ENCODE peak calls at places on chromosomes 7 and 10, in seven cellular contexts. W, O, G, R, J, E and Y are unnamed samples.

GRCh38 chr10:88428442-88428841 is 154.7 kb downstream of the RNLS start:
- DNase-seq in W (no peak), O (peak; percentile 53), G (no peak), R (no peak), J (no peak), E (no peak), Y (no peak)

GRCh38 chr7:110568932-110569331 is 522.0 kb upstream of the LRRN3 start:
- DNase-seq in W (no peak), O (no peak), G (no peak), R (no peak), J (no peak), E (no peak), Y (no peak)

GRCh38 chr7:51309361-51310130 is 7.1 kb downstream of the COBL start:
- DNase-seq in W (no peak), O (no peak), G (no peak), R (no peak), J (no peak), E (no peak), Y (no peak)

GRCh38 chr7:51053194-51053925 is 263.2 kb downstream of the COBL start:
- DNase-seq in W (no peak), O (no peak), G (no peak), R (no peak), J (no peak), E (no peak), Y (no peak)

GRCh38 chr7:21898265-21898930 is 47.3 kb downstream of the CDCA7L start:
- DNase-seq in W (no peak), O (no peak), G (no peak), R (no peak), J (no peak), E (no peak), Y (peak; percentile 19)

GRCh38 chr10:22606164-22606614 is 108.2 kb downstream of the PIP4K2A start:
- DNase-seq in W (no peak), O (peak; percentile 39), G (peak; percentile 36), R (no peak), J (peak; percentile 67), E (no peak), Y (no peak)

GRCh38 chr7:26162431-26162830 is 10.4 kb downstream of the NFE2L3 start:
- DNase-seq in W (no peak), O (no peak), G (no peak), R (no peak), J (no peak), E (no peak), Y (no peak)

GRCh38 chr7:39838326-39838725 is 111.7 kb upstream of the CDK13 start:
- DNase-seq in W (no peak), O (peak; percentile 16), G (no peak), R (no peak), J (peak; percentile 28), E (no peak), Y (no peak)

GRCh38 chr10:46247808-46248569 is 38.8 kb upstream of the ANTXRL start:
- DNase-seq in W (no peak), O (no peak), G (no peak), R (no peak), J (no peak), E (no peak), Y (no peak)

GRCh38 chr10:119447421-119447820 is 95.1 kb downstream of the RGS10 start:
- DNase-seq in W (no peak), O (no peak), G (no peak), R (no peak), J (no peak), E (no peak), Y (no peak)

GRCh38 chr7:33832326-33832725 is 73.0 kb upstream of the BMPER start:
- DNase-seq in W (no peak), O (no peak), G (no peak), R (no peak), J (no peak), E (no peak), Y (no peak)

GRCh38 chr10:102502029-102502336 is 529 bp downstream of the ACTR1A start:
- DNase-seq in W (peak; percentile 100), O (peak; percentile 99), G (peak; percentile 98), R (peak; percentile 100), J (peak; percentile 99), E (peak; percentile 96), Y (peak; percentile 95)

GRCh38 chr7:41010967-41011366 is 691.9 kb downstream of the INHBA start:
- DNase-seq in W (no peak), O (peak; percentile 23), G (no peak), R (no peak), J (no peak), E (no peak), Y (no peak)

GRCh38 chr7:115410972-115411686 is 489.2 kb downstream of the MDFIC start:
- DNase-seq in W (no peak), O (no peak), G (peak; percentile 57), R (no peak), J (no peak), E (no peak), Y (no peak)

GRCh38 chr10:122298598-122299301 is 27.7 kb downstream of the BTBD16 start:
- DNase-seq in W (peak; percentile 71), O (peak; percentile 67), G (peak; percentile 33), R (peak; percentile 81), J (peak; percentile 83), E (peak; percentile 44), Y (peak; percentile 43)

GRCh38 chr10:75283150-75284096 is 47.7 kb upstream of the COMTD1 start:
- DNase-seq in W (no peak), O (no peak), G (no peak), R (peak; percentile 38), J (no peak), E (no peak), Y (no peak)